ENCODE peak calls at places on chromosomes 1 and 21, in four cellular contexts. M is Caco-2, O is GM10248, Q is Calu3. J is an unnamed sample.

GRCh38 chr1:32623775-32624174 is 26.6 kb downstream of the ZBTB8OS start:
- DNase-seq in O (no peak), Q (no peak), M (no peak), J (no peak)

GRCh38 chr21:28975401-28975800 is 17.3 kb downstream of the LTN1 start:
- DNase-seq in Q (no peak), O (no peak), M (no peak), J (no peak)

GRCh38 chr1:240562111-240562590 is 49.8 kb downstream of the GREM2 start:
- DNase-seq in O (no peak), Q (no peak), M (no peak), J (no peak)

GRCh38 chr1:192311281-192311680 is 5.5 kb upstream of the RGS21 start:
- DNase-seq in O (no peak), Q (peak; percentile 25), M (no peak), J (no peak)

GRCh38 chr1:158121604-158122254 is 59.0 kb upstream of the CD1D start:
- DNase-seq in O (peak; percentile 45), M (peak; percentile 67), Q (peak; percentile 75), J (peak; percentile 41)

GRCh38 chr1:17189632-17190525 is 15.0 kb upstream of the PADI1 start:
- DNase-seq in M (no peak), O (no peak), Q (peak; percentile 74), J (no peak)

GRCh38 chr1:172906778-172907592 is 143.8 kb downstream of the TNFSF18 start:
- DNase-seq in O (no peak), M (no peak), Q (peak; percentile 45), J (no peak)

GRCh38 chr1:203287109-203287893 is 18.0 kb upstream of the BTG2 start:
- DNase-seq in M (no peak), Q (no peak), O (peak; percentile 89), J (peak; percentile 86)

GRCh38 chr1:6465461-6466005 is 440 bp downstream of the TNFRSF25 start:
- DNase-seq in Q (no peak), O (no peak), M (no peak), J (no peak)

GRCh38 chr1:153697873-153698647 is 19.6 kb downstream of the NPR1 start:
- DNase-seq in Q (no peak), O (no peak), M (no peak), J (no peak)

GRCh38 chr1:103074224-103074623 is 34.1 kb downstream of the COL11A1 start:
- DNase-seq in M (no peak), Q (no peak), O (no peak), J (no peak)

GRCh38 chr1:60129916-60130315 is 56.3 kb upstream of the C1orf87 start:
- DNase-seq in M (no peak), Q (no peak), O (no peak), J (no peak)

GRCh38 chr1:32919811-32920733 is 18.9 kb upstream of the TMEM54 start:
- DNase-seq in M (no peak), O (no peak), Q (no peak), J (no peak)

GRCh38 chr1:16386454-16387113 is 19.5 kb downstream of the SZRD1 start:
- DNase-seq in O (no peak), Q (peak; percentile 11), M (no peak), J (no peak)

GRCh38 chr1:79089946-79090345 is 83.4 kb upstream of the ADGRL4 start:
- DNase-seq in O (no peak), Q (no peak), M (no peak), J (no peak)

GRCh38 chr1:37919277-37919676 is 27.6 kb downstream of the INPP5B start:
- DNase-seq in M (peak; percentile 23), O (no peak), Q (peak; percentile 24), J (no peak)

GRCh38 chr1:11563560-11564069 is 84.7 kb downstream of the DISP3 start:
- DNase-seq in M (no peak), Q (no peak), O (no peak), J (no peak)

GRCh38 chr1:53633073-53633704 is 105.8 kb downstream of the GLIS1 start:
- DNase-seq in Q (no peak), M (no peak), O (no peak), J (no peak)

GRCh38 chr1:147669475-147670318 is 627 bp downstream of the ACP6 start:
- DNase-seq in Q (peak; percentile 75), O (peak; percentile 47), M (peak; percentile 67), J (peak; percentile 44)

GRCh38 chr1:25729045-25729444 is 70.9 kb upstream of the SELENON start:
- DNase-seq in O (no peak), M (no peak), Q (no peak), J (no peak)

GRCh38 chr1:160541622-160542302 is 18.7 kb upstream of the SLAMF6 start:
- DNase-seq in O (no peak), M (no peak), Q (no peak), J (no peak)

GRCh38 chr1:154479764-154480421 is 22.1 kb upstream of the TDRD10 start:
- DNase-seq in O (peak; percentile 74), M (peak; percentile 86), Q (peak; percentile 88), J (peak; percentile 81)

GRCh38 chr1:43688594-43689000 is 18.7 kb upstream of the ST3GAL3 start:
- DNase-seq in M (no peak), Q (no peak), O (no peak), J (no peak)

GRCh38 chr1:89483010-89483756 is 41.4 kb upstream of the LRRC8B start:
- DNase-seq in Q (peak; percentile 71), O (peak; percentile 56), M (peak; percentile 47), J (peak; percentile 65)

GRCh38 chr1:91828583-91829281 is 57.2 kb downstream of the TGFBR3 start:
- DNase-seq in O (no peak), Q (peak; percentile 62), M (no peak), J (no peak)

GRCh38 chr1:244052728-244053312 is 1.7 kb downstream of the ZBTB18 start:
- DNase-seq in M (no peak), Q (no peak), O (no peak), J (no peak)

DNA sequence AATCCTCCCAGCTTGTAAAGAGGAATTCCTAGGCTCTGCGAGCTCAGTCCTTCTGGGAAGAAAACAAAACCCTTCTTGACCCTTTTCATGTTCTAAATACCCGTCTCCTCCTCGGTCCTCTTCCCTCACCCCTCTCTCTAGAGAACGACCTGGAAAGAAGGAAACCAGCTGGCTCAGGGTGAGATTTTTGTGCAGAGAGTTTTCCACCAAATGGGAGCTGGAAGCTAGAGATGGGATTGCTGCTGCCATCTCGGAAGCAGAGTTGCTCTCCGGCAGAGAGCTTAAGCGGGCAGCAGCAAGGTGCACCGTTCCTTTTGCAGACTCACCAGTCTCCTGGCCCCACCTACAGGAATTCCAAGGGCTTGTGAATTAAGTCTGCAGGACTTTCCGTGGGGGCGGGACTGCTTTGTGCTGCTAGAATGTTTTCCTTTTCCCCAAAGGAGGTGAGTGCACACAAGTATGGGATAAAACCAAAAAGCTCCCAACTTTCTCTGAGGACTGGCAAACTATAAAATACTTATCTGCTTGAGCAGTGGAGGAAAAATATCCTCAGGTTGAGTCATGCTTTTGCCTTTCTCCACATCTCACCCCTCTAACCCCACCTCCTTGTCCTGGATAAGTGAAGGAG is 29.1 kb upstream of the KIAA0040 start:
- DNase-seq in O (no peak), Q (peak; percentile 71), M (peak; percentile 12), J (no peak)
- TF ChIP-seq CTCF in O (no peak), Q (no peak), M (peak; percentile 15), J (no peak)

DNA sequence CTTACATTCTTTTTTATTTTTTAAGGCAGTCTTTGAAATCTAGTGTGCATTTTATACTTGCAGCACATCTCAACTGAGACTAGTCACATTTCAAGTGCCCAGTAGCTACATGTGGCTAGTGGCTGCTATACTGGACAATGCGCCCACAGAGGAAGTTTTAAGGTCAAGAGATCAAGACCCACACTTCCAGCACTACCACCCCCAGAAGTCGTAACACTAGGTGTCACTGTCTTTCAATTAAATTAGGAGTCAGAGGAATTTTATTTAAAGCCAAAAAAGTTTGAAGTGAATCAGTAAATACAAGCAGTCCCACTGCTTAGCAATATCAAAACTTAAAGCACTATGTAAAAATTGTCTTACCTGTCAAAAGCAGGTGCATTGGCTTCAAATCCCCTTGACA is 39.9 kb downstream of the SYNJ1 start:
- DNase-seq in M (no peak), O (no peak), Q (no peak), J (no peak)
- TF ChIP-seq CTCF in M (no peak), O (peak; percentile 23), Q (no peak), J (no peak)

DNA sequence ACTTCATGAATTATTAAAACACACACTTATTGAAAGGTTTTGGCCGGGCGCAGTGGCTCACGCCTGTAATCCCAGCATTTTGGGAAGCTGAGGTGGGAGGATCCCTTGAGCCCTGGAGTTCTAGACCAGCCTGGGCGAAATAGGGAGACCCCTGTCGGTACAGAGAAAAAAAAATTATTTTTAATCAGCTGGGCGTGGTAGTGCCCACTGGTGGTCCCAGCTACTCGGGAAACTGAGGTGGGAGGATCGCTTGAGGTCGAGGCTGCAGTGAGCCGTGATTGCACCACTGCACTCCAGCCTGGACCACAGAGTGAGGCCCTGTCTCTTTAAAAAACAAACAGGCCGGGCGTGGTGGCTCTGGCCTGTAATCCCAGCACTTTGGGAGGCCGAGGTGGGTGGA is 1.7 kb downstream of the GABPB2 start:
- DNase-seq in Q (no peak), O (no peak), M (no peak), J (no peak)
- TF ChIP-seq CTCF in Q (no peak), O (no peak), M (no peak), J (no peak)

DNA sequence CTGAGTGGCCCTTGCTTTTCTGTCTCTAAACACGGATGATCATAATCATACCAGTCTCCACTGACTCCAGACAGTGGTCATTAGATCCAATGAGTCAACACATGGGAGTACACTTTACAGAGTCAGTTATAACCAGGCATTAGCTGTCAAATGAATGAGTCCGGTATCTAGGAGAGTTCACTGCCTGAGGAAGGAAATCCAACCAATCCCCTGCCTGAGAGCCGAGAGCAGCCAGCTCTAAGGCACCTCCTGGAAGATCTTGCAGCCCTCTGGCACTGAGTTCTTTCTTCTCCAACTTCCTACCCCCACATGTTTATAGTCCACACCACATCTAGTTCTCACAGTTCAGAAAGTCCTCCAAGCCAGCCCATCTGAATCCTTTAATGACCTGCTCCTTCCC is 29.4 kb upstream of the RBM15 start:
- DNase-seq in O (no peak), Q (no peak), M (no peak), J (no peak)
- TF ChIP-seq CTCF in O (no peak), Q (no peak), M (no peak), J (no peak)

GRCh38 chr1:101820080-101820479 is 176.6 kb downstream of the OLFM3 start:
- DNase-seq in Q (no peak), M (peak; percentile 9), O (no peak), J (peak; percentile 4)
- TF ChIP-seq CTCF in Q (no peak), M (peak; percentile 41), O (no peak), J (no peak)

GRCh38 chr1:194155962-194156361 is 969.5 kb upstream of the B3GALT2 start:
- DNase-seq in M (no peak), O (no peak), Q (no peak), J (no peak)

GRCh38 chr1:194164755-194165154 is 978.3 kb upstream of the B3GALT2 start:
- DNase-seq in Q (no peak), O (no peak), M (no peak), J (no peak)

GRCh38 chr1:194161591-194161990 is 975.2 kb upstream of the B3GALT2 start:
- DNase-seq in O (no peak), M (no peak), Q (no peak), J (no peak)

GRCh38 chr1:194159941-194160340 is 973.5 kb upstream of the B3GALT2 start:
- DNase-seq in M (no peak), Q (no peak), O (no peak), J (no peak)
- TF ChIP-seq CTCF in M (no peak), Q (no peak), O (no peak), J (no peak)

DNA sequence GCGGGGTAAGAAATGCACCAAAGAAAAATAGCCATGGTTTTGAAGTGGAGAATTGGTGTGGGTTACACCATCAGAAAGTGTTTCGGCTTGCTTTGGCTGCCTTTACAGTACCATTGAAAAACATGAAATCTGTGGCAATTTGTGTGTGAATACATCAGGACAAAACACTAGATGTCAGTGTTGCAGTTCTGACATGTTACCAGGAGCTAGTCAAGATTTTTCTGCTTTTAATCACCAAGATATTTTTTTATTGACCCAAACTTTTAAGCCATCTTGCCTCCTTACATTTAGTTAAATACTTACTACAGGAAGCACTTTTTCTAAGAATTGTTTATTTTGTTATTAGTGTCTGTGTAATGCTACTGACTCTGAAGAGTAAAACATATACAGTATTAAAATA is 14.3 kb downstream of the RRP15 start:
- DNase-seq in Q (no peak), O (no peak), M (peak; percentile 37), J (no peak)
- TF ChIP-seq CTCF in Q (peak; percentile 35), O (peak; percentile 50), M (peak; percentile 50), J (no peak)